ENCODE peak calls at places on chromosome 21, in seven cellular contexts. A is astrocyte of the spinal cord, T is foreskin fibroblast, F is gastrocnemius medialis, W is fibroblast of the aortic adventitia, H is A549, D is fibroblast of pulmonary artery. M is an unnamed sample.

GRCh38 chr21:30605968-30606367 is 5.1 kb downstream of the KRTAP22-1 start:
- DNase-seq in F (no peak), A (no peak), H (no peak), W (no peak), D (no peak), T (no peak), M (no peak)

GRCh38 chr21:20997308-20997632 is 939 bp upstream of the NCAM2 start:
- DNase-seq in F (no peak), D (no peak), T (no peak), W (no peak), A (no peak), H (no peak), M (no peak)

GRCh38 chr21:26079376-26079775 is 91.2 kb downstream of the APP start:
- DNase-seq in D (peak; percentile 26), H (no peak), A (peak; percentile 58), F (no peak), W (no peak), T (peak; percentile 9), M (no peak)

GRCh38 chr21:29335720-29336119 is 37.0 kb downstream of the BACH1 start:
- DNase-seq in F (no peak), T (peak; percentile 47), D (peak; percentile 49), A (no peak), W (peak; percentile 45), H (no peak), M (no peak)

GRCh38 chr21:32570456-32570855 is 14.9 kb downstream of the TCP10L start:
- DNase-seq in H (no peak), F (no peak), W (no peak), A (no peak), D (no peak), T (no peak), M (no peak)

GRCh38 chr21:25568230-25568629 is 39.1 kb downstream of the MRPL39 start:
- DNase-seq in W (peak; percentile 67), F (no peak), D (peak; percentile 83), A (peak; percentile 81), T (peak; percentile 56), H (no peak), M (no peak)

GRCh38 chr21:31310750-31311149 is 33.3 kb downstream of the TIAM1 start:
- DNase-seq in H (no peak), W (no peak), D (no peak), T (peak; percentile 30), A (no peak), F (no peak), M (no peak)

GRCh38 chr21:29187939-29188338 is 57.5 kb downstream of the MAP3K7CL start:
- DNase-seq in T (peak; percentile 97), D (peak; percentile 94), W (peak; percentile 96), H (peak; percentile 65), A (peak; percentile 90), F (peak; percentile 35), M (no peak)

GRCh38 chr21:36966846-36967657 is 583 bp upstream of the HLCS start:
- DNase-seq in H (no peak), A (peak; percentile 43), T (peak; percentile 38), D (no peak), W (peak; percentile 32), F (no peak), M (peak; percentile 78)

GRCh38 chr21:14945176-14945575 is 119.6 kb downstream of the NRIP1 start:
- DNase-seq in H (no peak), A (no peak), W (no peak), D (no peak), F (no peak), T (no peak), M (no peak)

GRCh38 chr21:32626633-32627196 is 14.5 kb upstream of the CFAP298 start:
- DNase-seq in D (peak; percentile 60), H (no peak), T (peak; percentile 54), A (peak; percentile 17), W (peak; percentile 55), F (no peak), M (no peak)

GRCh38 chr21:8990326-8991087 is 1530.9 kb upstream of the TPTE start:
- DNase-seq in T (no peak), W (no peak), A (no peak), H (no peak), F (no peak), D (no peak), M (no peak)

GRCh38 chr21:27269646-27270045 is 302.8 kb upstream of the ADAMTS5 start:
- DNase-seq in H (no peak), T (peak; percentile 93), W (peak; percentile 91), F (no peak), D (peak; percentile 90), A (peak; percentile 85), M (no peak)

GRCh38 chr21:32604484-32604883 is 7.7 kb downstream of the CFAP298 start:
- DNase-seq in F (no peak), A (no peak), T (no peak), W (no peak), D (no peak), H (no peak), M (no peak)

GRCh38 chr21:17488620-17489019 is 24.2 kb upstream of the CXADR start:
- DNase-seq in T (no peak), W (no peak), D (no peak), H (no peak), F (no peak), A (no peak), M (no peak)

GRCh38 chr21:25895565-25896205 is 160.9 kb downstream of the GABPA start:
- DNase-seq in D (peak; percentile 54), W (peak; percentile 54), A (peak; percentile 36), F (no peak), T (peak; percentile 50), H (no peak), M (no peak)

GRCh38 chr21:20249401-20249800 is 748.8 kb upstream of the NCAM2 start:
- DNase-seq in W (no peak), H (no peak), T (no peak), F (no peak), D (no peak), A (no peak), M (no peak)

GRCh38 chr21:15841856-15842564 is 112.2 kb downstream of the USP25 start:
- DNase-seq in W (peak; percentile 78), A (peak; percentile 80), T (peak; percentile 62), H (no peak), F (no peak), D (peak; percentile 80), M (no peak)

GRCh38 chr21:15559612-15560011 is 170.2 kb upstream of the USP25 start:
- DNase-seq in W (no peak), H (no peak), D (no peak), T (no peak), F (no peak), A (no peak), M (no peak)

GRCh38 chr21:46459356-46460112 is 843 bp downstream of the DIP2A start:
- DNase-seq in A (peak; percentile 33), H (no peak), D (peak; percentile 46), F (no peak), T (peak; percentile 71), W (peak; percentile 47), M (no peak)

GRCh38 chr21:28688381-28688780 is 304.3 kb downstream of the LTN1 start:
- DNase-seq in H (no peak), F (no peak), W (no peak), T (no peak), A (no peak), D (no peak), M (no peak)

GRCh38 chr21:33932731-33933130 is 17.1 kb upstream of the ATP5PO start:
- DNase-seq in D (no peak), W (no peak), T (no peak), H (no peak), F (no peak), A (no peak), M (no peak)

GRCh38 chr21:33937146-33937545 is 21.5 kb upstream of the ATP5PO start:
- DNase-seq in D (no peak), W (no peak), T (no peak), A (no peak), F (no peak), H (no peak), M (no peak)

GRCh38 chr21:33936221-33937038 is 20.8 kb upstream of the ATP5PO start:
- DNase-seq in A (no peak), W (peak; percentile 79), H (no peak), D (no peak), F (no peak), T (peak; percentile 17), M (no peak)

GRCh38 chr21:33931799-33932390 is 16.3 kb upstream of the ATP5PO start:
- DNase-seq in D (no peak), T (peak; percentile 56), W (peak; percentile 50), A (no peak), F (no peak), H (no peak), M (no peak)
- H3K4me3 ChIP-seq in D (peak overlapping the region; percentile 42), T (peak overlapping the region; percentile 21), W (peak overlapping the region; percentile 59), A (peak overlapping the region; percentile 38), F (peak overlapping the region; percentile 40), H (no peak overlapping the region), M (peak overlapping the region; percentile 50)

GRCh38 chr21:44405948-44406872 is 49.1 kb upstream of the LRRC3 start:
- DNase-seq in W (no peak), D (no peak), A (no peak), T (no peak), H (no peak), F (no peak), M (no peak)
- H3K4me3 ChIP-seq in W (no peak overlapping the region), D (no peak overlapping the region), A (no peak overlapping the region), T (no peak overlapping the region), H (no peak overlapping the region), F (no peak overlapping the region), M (no peak overlapping the region)

GRCh38 chr21:40841524-40842196 is 5.3 kb downstream of the DSCAM start:
- DNase-seq in A (peak; percentile 30), H (peak; percentile 42), W (no peak), D (no peak), T (peak; percentile 3), F (no peak), M (no peak)
- H3K4me3 ChIP-seq in A (peak overlapping the region; percentile 30), H (peak overlapping the region; percentile 28), W (no peak overlapping the region), D (no peak overlapping the region), T (peak overlapping the region; percentile 42), F (no peak overlapping the region), M (no peak overlapping the region)

GRCh38 chr21:45404726-45405270 is at the start of gene COL18A1:
- DNase-seq in H (peak; percentile 22), A (peak; percentile 33), F (no peak), W (peak; percentile 15), D (peak; percentile 56), T (peak; percentile 73), M (no peak)
- H3K4me3 ChIP-seq in H (peak within 1 kb of the TSS; percentile 91), A (peak within 1 kb of the TSS; percentile 50), F (peak within 1 kb of the TSS; percentile 45), W (peak within 1 kb of the TSS; percentile 69), D (peak within 1 kb of the TSS; percentile 59), T (peak within 1 kb of the TSS; percentile 55), M (peak within 1 kb of the TSS; percentile 73)

GRCh38 chr21:42518216-42518615 is 4.6 kb downstream of the SLC37A1 start:
- DNase-seq in W (peak; percentile 30), D (peak; percentile 56), F (no peak), H (peak; percentile 56), T (no peak), A (peak; percentile 91), M (peak; percentile 45)
- H3K4me3 ChIP-seq in W (no peak overlapping the region), D (no peak overlapping the region), F (no peak overlapping the region), H (no peak overlapping the region), T (no peak overlapping the region), A (no peak overlapping the region), M (no peak overlapping the region)

M was measured in suprapubic skin.